ENCODE peak calls at places on chromosomes 7 and 10, in four cellular contexts. H, T, X and B are unnamed samples.

GRCh38 chr10:114872519-114873087 is 51.0 kb downstream of the FHIP2A start:
- DNase-seq in H (no peak), T (no peak), X (no peak), B (no peak)

GRCh38 chr10:63171255-63171654 is 38.1 kb downstream of the NRBF2 start:
- DNase-seq in H (no peak), T (no peak), X (no peak), B (no peak)

GRCh38 chr7:158431941-158432347 is 155.7 kb downstream of the PTPRN2 start:
- DNase-seq in H (peak; percentile 42), T (no peak), X (peak; percentile 28), B (no peak)

GRCh38 chr10:128191847-128192246 is 65.6 kb upstream of the MKI67 start:
- DNase-seq in H (no peak), T (no peak), X (no peak), B (no peak)

GRCh38 chr10:34333513-34333912 is 481.6 kb downstream of the PARD3 start:
- DNase-seq in H (no peak), T (no peak), X (no peak), B (no peak)

GRCh38 chr10:3242251-3242650 is 69.7 kb upstream of the PITRM1 start:
- DNase-seq in H (no peak), T (no peak), X (no peak), B (no peak)

GRCh38 chr10:80408198-80409085 is at the start of gene PRXL2A:
- DNase-seq in H (peak; percentile 40), T (no peak), X (peak; percentile 74), B (peak; percentile 50)

GRCh38 chr7:4416436-4417092 is 265.5 kb upstream of the FOXK1 start:
- DNase-seq in H (peak; percentile 38), T (no peak), X (no peak), B (no peak)

DNA sequence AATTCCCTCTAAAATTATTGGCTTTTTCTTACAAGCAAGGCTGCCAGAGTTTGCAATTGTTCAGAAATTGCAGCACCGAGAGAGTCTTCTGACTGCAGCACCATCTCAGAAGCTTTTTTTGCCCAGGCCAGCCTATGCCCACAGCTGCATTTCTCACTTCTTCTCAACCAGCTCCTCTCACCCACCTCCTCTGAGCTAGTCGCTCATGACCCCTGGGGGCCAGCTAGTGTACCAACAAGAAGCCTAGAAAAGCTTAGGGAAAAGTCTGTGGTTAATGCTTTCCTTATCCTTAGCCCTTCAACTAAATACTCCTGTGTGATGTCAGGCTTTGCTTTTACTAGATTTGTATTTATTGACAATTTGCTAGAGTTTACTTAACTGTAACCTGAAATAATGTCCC is 264.9 kb downstream of the HTR7 start:
- DNase-seq in H (no peak), T (peak; percentile 8), X (peak; percentile 42), B (peak; percentile 59)
- TF ChIP-seq GABPA in H (no peak), T (no peak), X (no peak), B (no peak)

GRCh38 chr7:312409-312808 is 22.4 kb downstream of the FOXL3 start:
- DNase-seq in H (no peak), T (no peak), X (no peak), B (no peak)

GRCh38 chr7:314853-315252 is 24.9 kb downstream of the FOXL3 start:
- DNase-seq in H (no peak), T (no peak), X (no peak), B (no peak)

GRCh38 chr7:309586-310228 is 19.7 kb downstream of the FOXL3 start:
- DNase-seq in H (no peak), T (no peak), X (no peak), B (no peak)

GRCh38 chr7:311131-311680 is 21.2 kb downstream of the FOXL3 start:
- DNase-seq in H (no peak), T (no peak), X (no peak), B (no peak)

GRCh38 chr7:311796-312195 is 21.8 kb downstream of the FOXL3 start:
- DNase-seq in H (no peak), T (no peak), X (no peak), B (no peak)
- TF ChIP-seq ZNF274 in H (no peak), T (no peak), X (no peak), B (no peak)

GRCh38 chr7:24381919-24382505 is 98.0 kb downstream of the NPY start:
- DNase-seq in H (peak; percentile 19), T (no peak), X (peak; percentile 8), B (no peak)

GRCh38 chr7:24384362-24385030 is 100.5 kb downstream of the NPY start:
- DNase-seq in H (no peak), T (no peak), X (no peak), B (no peak)

GRCh38 chr7:24373556-24373955 is 89.6 kb downstream of the NPY start:
- DNase-seq in H (no peak), T (no peak), X (no peak), B (no peak)

GRCh38 chr7:24383055-24383454 is 99.1 kb downstream of the NPY start:
- DNase-seq in H (no peak), T (no peak), X (no peak), B (no peak)

GRCh38 chr7:24378871-24379608 is 95.0 kb downstream of the NPY start:
- DNase-seq in H (no peak), T (no peak), X (no peak), B (no peak)
- TF ChIP-seq GABPA in H (no peak), T (no peak), X (no peak), B (no peak)

GRCh38 chr7:51472017-51472296 is 155.3 kb upstream of the COBL start:
- DNase-seq in H (no peak), T (no peak), X (no peak), B (no peak)

GRCh38 chr7:51477323-51477722 is 160.7 kb upstream of the COBL start:
- DNase-seq in H (no peak), T (no peak), X (no peak), B (no peak)

GRCh38 chr7:51472873-51473272 is 156.3 kb upstream of the COBL start:
- DNase-seq in H (no peak), T (no peak), X (no peak), B (no peak)

GRCh38 chr7:51467384-51468017 is 150.9 kb upstream of the COBL start:
- DNase-seq in H (no peak), T (no peak), X (no peak), B (no peak)

GRCh38 chr7:51471199-51472016 is 154.8 kb upstream of the COBL start:
- DNase-seq in H (no peak), T (no peak), X (no peak), B (no peak)
- TF ChIP-seq ZNF274 in H (no peak), T (no peak), X (no peak), B (no peak)

GRCh38 chr7:93958651-93959050 is 37.1 kb downstream of the GNG11 start:
- DNase-seq in H (no peak), T (no peak), X (no peak), B (no peak)
- TF ChIP-seq GABPA in H (no peak), T (no peak), X (no peak), B (no peak)

DNA sequence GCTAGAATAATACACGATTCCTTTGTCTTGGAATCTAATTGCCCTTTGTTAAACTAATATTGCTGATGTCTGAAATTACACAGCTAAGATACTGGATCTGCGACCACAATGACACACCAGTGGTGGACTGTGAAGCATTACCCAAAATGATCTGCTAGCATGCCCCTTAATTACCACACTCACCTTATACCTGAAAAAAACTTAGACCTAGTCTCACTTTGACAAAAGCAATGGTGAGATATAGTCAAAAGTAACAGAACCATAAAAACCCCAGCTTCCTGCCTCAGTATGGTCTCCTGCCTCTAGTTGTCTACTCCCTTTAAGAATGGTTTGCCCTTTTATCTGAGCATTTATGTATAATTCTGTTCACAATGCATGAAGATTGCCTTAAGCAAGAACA is 20.8 kb upstream of the ERVW-1 start:
- DNase-seq in H (no peak), T (no peak), X (no peak), B (no peak)
- TF ChIP-seq ZNF274 in H (no peak), T (no peak), X (no peak), B (no peak)